ENCODE peak calls at places on chromosome 14, in five cellular contexts. One of them, this sample, is unnamed.

GRCh38 chr14:57884175-57884574 is 18.3 kb upstream of the SLC35F4 start:
- DNase-seq in H1: no peak
- DNase-seq in HepG2: no peak
- DNase-seq in HCT116: no peak
- DNase-seq in GM12878: no peak
- DNase-seq in this sample: no peak

GRCh38 chr14:106318700-106319099 is 792.3 kb downstream of the TMEM121 start:
- DNase-seq in HCT116: no peak
- DNase-seq in H1: no peak
- DNase-seq in HepG2: no peak
- DNase-seq in GM12878: no peak
- DNase-seq in this sample: peak; percentile 9

GRCh38 chr14:38105106-38105702 is 102.5 kb upstream of the SSTR1 start:
- DNase-seq in HepG2: no peak
- DNase-seq in H1: no peak
- DNase-seq in GM12878: no peak
- DNase-seq in HCT116: no peak
- DNase-seq in this sample: no peak

GRCh38 chr14:79077096-79077495 is 906.9 kb downstream of the NRXN3 start:
- DNase-seq in H1: no peak
- DNase-seq in GM12878: no peak
- DNase-seq in HepG2: no peak
- DNase-seq in HCT116: no peak
- DNase-seq in this sample: no peak

GRCh38 chr14:71725802-71726638 is 206.2 kb upstream of the RGS6 start:
- DNase-seq in H1: no peak
- DNase-seq in HepG2: no peak
- DNase-seq in GM12878: no peak
- DNase-seq in HCT116: no peak
- DNase-seq in this sample: no peak

GRCh38 chr14:92802678-92803077 is 8.6 kb downstream of the GOLGA5 start:
- DNase-seq in H1: no peak
- DNase-seq in HepG2: no peak
- DNase-seq in HCT116: no peak
- DNase-seq in GM12878: no peak
- DNase-seq in this sample: no peak

GRCh38 chr14:51382506-51382905 is 142.5 kb downstream of the TMX1 start:
- DNase-seq in HCT116: no peak
- DNase-seq in H1: no peak
- DNase-seq in GM12878: no peak
- DNase-seq in HepG2: no peak
- DNase-seq in this sample: no peak

GRCh38 chr14:85731198-85731597 is 201.3 kb downstream of the FLRT2 start:
- DNase-seq in H1: no peak
- DNase-seq in GM12878: no peak
- DNase-seq in HCT116: no peak
- DNase-seq in HepG2: no peak
- DNase-seq in this sample: no peak

GRCh38 chr14:104235686-104236085 is 97.3 kb downstream of the KIF26A start:
- DNase-seq in GM12878: no peak
- DNase-seq in HCT116: no peak
- DNase-seq in HepG2: no peak
- DNase-seq in H1: peak; percentile 6
- DNase-seq in this sample: no peak

GRCh38 chr14:104734991-104735779 is 11.2 kb downstream of the ADSS1 start:
- DNase-seq in GM12878: no peak
- DNase-seq in H1: no peak
- DNase-seq in HCT116: no peak
- DNase-seq in HepG2: peak; percentile 83
- DNase-seq in this sample: no peak

GRCh38 chr14:68589447-68590232 is 203.2 kb downstream of the ZFP36L1 start:
- DNase-seq in H1: no peak
- DNase-seq in GM12878: no peak
- DNase-seq in HepG2: no peak
- DNase-seq in HCT116: no peak
- DNase-seq in this sample: no peak

GRCh38 chr14:72541546-72541945 is 352.4 kb downstream of the DPF3 start:
- DNase-seq in H1: no peak
- DNase-seq in HepG2: no peak
- DNase-seq in HCT116: no peak
- DNase-seq in GM12878: no peak
- DNase-seq in this sample: no peak

GRCh38 chr14:33404054-33404453 is 465.4 kb downstream of the NPAS3 start:
- DNase-seq in H1: no peak
- DNase-seq in HCT116: no peak
- DNase-seq in HepG2: no peak
- DNase-seq in GM12878: no peak
- DNase-seq in this sample: no peak

GRCh38 chr14:52900731-52901130 is 50.1 kb downstream of the FERMT2 start:
- DNase-seq in HepG2: no peak
- DNase-seq in GM12878: no peak
- DNase-seq in HCT116: no peak
- DNase-seq in H1: no peak
- DNase-seq in this sample: no peak

GRCh38 chr14:99430491-99430890 is 50.2 kb downstream of the SETD3 start:
- DNase-seq in HCT116: no peak
- DNase-seq in HepG2: no peak
- DNase-seq in GM12878: no peak
- DNase-seq in H1: peak; percentile 75
- DNase-seq in this sample: no peak

GRCh38 chr14:73173092-73173735 is 36.9 kb downstream of the PSEN1 start:
- DNase-seq in HepG2: peak; percentile 24
- DNase-seq in HCT116: peak; percentile 31
- DNase-seq in H1: no peak
- DNase-seq in GM12878: no peak
- DNase-seq in this sample: peak; percentile 6

GRCh38 chr14:80624581-80624980 is 317.0 kb downstream of the CEP128 start:
- DNase-seq in H1: no peak
- DNase-seq in HCT116: no peak
- DNase-seq in HepG2: no peak
- DNase-seq in GM12878: no peak
- DNase-seq in this sample: no peak

GRCh38 chr14:103071544-103072251 is 12.3 kb upstream of the LBHD2 start:
- DNase-seq in GM12878: no peak
- DNase-seq in HCT116: no peak
- DNase-seq in HepG2: no peak
- DNase-seq in H1: no peak
- DNase-seq in this sample: no peak

GRCh38 chr14:22265319-22266140 is 323.5 kb downstream of the DAD1 start:
- DNase-seq in GM12878: no peak
- DNase-seq in HCT116: no peak
- DNase-seq in HepG2: no peak
- DNase-seq in H1: no peak
- DNase-seq in this sample: no peak
- TF ChIP-seq SRF in GM12878: no peak
- TF ChIP-seq SRF in HCT116: no peak
- TF ChIP-seq SRF in HepG2: no peak
- TF ChIP-seq SRF in H1: no peak
- TF ChIP-seq SRF in this sample: no peak

DNA sequence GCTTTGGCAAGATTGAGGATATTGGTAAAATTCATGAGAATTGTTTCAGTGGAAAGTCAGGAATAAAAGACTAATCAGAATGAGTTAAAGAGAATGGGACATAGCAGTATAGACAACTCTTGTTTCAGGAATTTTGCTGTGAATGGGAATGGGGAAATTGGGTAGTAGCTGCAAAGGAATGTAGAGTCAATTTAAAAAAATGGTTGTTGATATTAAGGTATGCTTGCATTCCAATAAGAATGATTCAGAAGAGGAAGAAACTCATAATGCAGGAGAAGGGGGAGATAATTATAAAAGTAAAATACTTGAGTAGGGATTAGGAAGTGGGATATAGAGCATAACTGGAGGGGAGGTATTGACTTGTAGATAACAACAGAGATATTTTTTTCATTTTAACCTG is 40.7 kb downstream of the MNAT1 start:
- DNase-seq in GM12878: no peak
- DNase-seq in HepG2: no peak
- DNase-seq in HCT116: no peak
- DNase-seq in H1: no peak
- DNase-seq in this sample: no peak
- TF ChIP-seq SRF in GM12878: no peak
- TF ChIP-seq SRF in HepG2: no peak
- TF ChIP-seq SRF in HCT116: no peak
- TF ChIP-seq SRF in H1: no peak
- TF ChIP-seq SRF in this sample: no peak

GRCh38 chr14:54207991-54208520 is 188.8 kb upstream of the CDKN3 start:
- DNase-seq in HepG2: no peak
- DNase-seq in H1: no peak
- DNase-seq in HCT116: no peak
- DNase-seq in GM12878: no peak
- DNase-seq in this sample: no peak

GRCh38 chr14:54211562-54212308 is 185.1 kb upstream of the CDKN3 start:
- DNase-seq in H1: no peak
- DNase-seq in GM12878: no peak
- DNase-seq in HepG2: no peak
- DNase-seq in HCT116: peak; percentile 64
- DNase-seq in this sample: no peak

GRCh38 chr14:54208751-54209150 is 188.1 kb upstream of the CDKN3 start:
- DNase-seq in GM12878: no peak
- DNase-seq in HepG2: no peak
- DNase-seq in H1: no peak
- DNase-seq in HCT116: no peak
- DNase-seq in this sample: no peak

GRCh38 chr14:54207476-54207875 is 189.3 kb upstream of the CDKN3 start:
- DNase-seq in H1: no peak
- DNase-seq in HCT116: no peak
- DNase-seq in GM12878: no peak
- DNase-seq in HepG2: no peak
- DNase-seq in this sample: no peak

GRCh38 chr14:54209501-54210231 is 187.1 kb upstream of the CDKN3 start:
- DNase-seq in H1: no peak
- DNase-seq in GM12878: no peak
- DNase-seq in HCT116: no peak
- DNase-seq in HepG2: no peak
- DNase-seq in this sample: no peak
- TF ChIP-seq SRF in H1: no peak
- TF ChIP-seq SRF in GM12878: no peak
- TF ChIP-seq SRF in HCT116: no peak
- TF ChIP-seq SRF in HepG2: no peak
- TF ChIP-seq SRF in this sample: no peak

GRCh38 chr14:74964787-74965769 is 9.7 kb upstream of the PGF start:
- DNase-seq in HepG2: no peak
- DNase-seq in H1: no peak
- DNase-seq in HCT116: no peak
- DNase-seq in GM12878: no peak
- DNase-seq in this sample: no peak
- TF ChIP-seq SRF in HepG2: no peak
- TF ChIP-seq SRF in H1: no peak
- TF ChIP-seq SRF in HCT116: no peak
- TF ChIP-seq SRF in GM12878: no peak
- TF ChIP-seq SRF in this sample: no peak

This sample was measured in K562.